ENCODE peak calls at places on chromosome 5, in six cellular contexts. U, W, G, Y, C and O are unnamed samples.

GRCh38 chr5:138752951-138753793 is at the start of gene CTNNA1:
- DNase-seq in U (peak), W (peak), G (peak), Y (no peak), C (peak), O (peak)

GRCh38 chr5:122151640-122152039 is 22.3 kb downstream of the ZNF474 start:
- DNase-seq in U (no peak), W (no peak), G (no peak), Y (no peak), C (no peak), O (no peak)

GRCh38 chr5:56129288-56129687 is 103.8 kb downstream of the ANKRD55 start:
- DNase-seq in U (no peak), W (no peak), G (no peak), Y (no peak), C (no peak), O (no peak)

GRCh38 chr5:35129921-35130485 is 82.3 kb upstream of the AGXT2 start:
- DNase-seq in U (no peak), W (no peak), G (no peak), Y (peak), C (no peak), O (no peak)

GRCh38 chr5:77632526-77633268 is 5.8 kb downstream of the OTP start:
- DNase-seq in U (peak), W (no peak), G (no peak), Y (no peak), C (no peak), O (peak)

GRCh38 chr5:88669314-88669713 is 213.7 kb downstream of the MEF2C start:
- DNase-seq in U (no peak), W (no peak), G (no peak), Y (no peak), C (no peak), O (no peak)

GRCh38 chr5:83632874-83633273 is 87.8 kb downstream of the HAPLN1 start:
- DNase-seq in U (no peak), W (peak), G (no peak), Y (no peak), C (no peak), O (no peak)

GRCh38 chr5:140345919-140346347 is 470 bp downstream of the HBEGF start:
- DNase-seq in U (no peak), W (no peak), G (peak), Y (no peak), C (no peak), O (peak)

GRCh38 chr5:80260461-80260860 is 4.6 kb upstream of the SERINC5 start:
- DNase-seq in U (no peak), W (no peak), G (no peak), Y (no peak), C (no peak), O (no peak)

GRCh38 chr5:72587909-72588308 is 80.7 kb upstream of the ZNF366 start:
- DNase-seq in U (no peak), W (no peak), G (no peak), Y (no peak), C (peak), O (no peak)

GRCh38 chr5:135829179-135829578 is 5.3 kb upstream of the SLC25A48 start:
- DNase-seq in U (no peak), W (no peak), G (no peak), Y (no peak), C (no peak), O (no peak)

GRCh38 chr5:169174923-169175322 is 126.0 kb downstream of the SLIT3 start:
- DNase-seq in U (no peak), W (no peak), G (no peak), Y (no peak), C (no peak), O (no peak)

GRCh38 chr5:34959323-34959722 is 30.0 kb downstream of the DNAJC21 start:
- DNase-seq in U (no peak), W (no peak), G (no peak), Y (peak), C (peak), O (no peak)

GRCh38 chr5:159933531-159934485 is 17.5 kb downstream of the ADRA1B start:
- DNase-seq in U (no peak), W (no peak), G (no peak), Y (no peak), C (no peak), O (no peak)

GRCh38 chr5:61625682-61626620 is 293.9 kb downstream of the ZSWIM6 start:
- DNase-seq in U (peak), W (no peak), G (no peak), Y (no peak), C (peak), O (peak)

GRCh38 chr5:78907255-78907886 is 77.7 kb downstream of the ARSB start:
- DNase-seq in U (no peak), W (no peak), G (no peak), Y (peak), C (peak), O (no peak)

GRCh38 chr5:135761746-135762145 is 72.7 kb upstream of the SLC25A48 start:
- DNase-seq in U (no peak), W (no peak), G (no peak), Y (no peak), C (no peak), O (no peak)

GRCh38 chr5:93163010-93163663 is 417.9 kb downstream of the NR2F1-AS1 start:
- DNase-seq in U (no peak), W (peak), G (no peak), Y (no peak), C (no peak), O (no peak)

GRCh38 chr5:164364237-164364636 is 858.8 kb downstream of the MAT2B start:
- DNase-seq in U (no peak), W (no peak), G (no peak), Y (no peak), C (no peak), O (no peak)

GRCh38 chr5:76372320-76373054 is 30.6 kb upstream of the IQGAP2 start:
- DNase-seq in U (no peak), W (peak), G (peak), Y (no peak), C (peak), O (no peak)

GRCh38 chr5:137143244-137143605 is 355.9 kb downstream of the SPOCK1 start:
- DNase-seq in U (no peak), W (no peak), G (no peak), Y (no peak), C (no peak), O (no peak)

GRCh38 chr5:135313946-135314345 is 85.1 kb downstream of the MACROH2A1 start:
- DNase-seq in U (no peak), W (no peak), G (no peak), Y (no peak), C (no peak), O (no peak)

GRCh38 chr5:104352954-104353353 is 790.4 kb upstream of the NUDT12 start:
- DNase-seq in U (no peak), W (no peak), G (no peak), Y (no peak), C (no peak), O (no peak)

GRCh38 chr5:52725065-52725746 is 62.5 kb upstream of the ITGA1 start:
- DNase-seq in U (no peak), W (no peak), G (peak), Y (no peak), C (no peak), O (no peak)

GRCh38 chr5:65762234-65762633 is 40.2 kb downstream of the NLN start:
- DNase-seq in U (no peak), W (no peak), G (no peak), Y (no peak), C (no peak), O (no peak)

GRCh38 chr5:65760504-65761275 is 38.7 kb downstream of the NLN start:
- DNase-seq in U (no peak), W (no peak), G (no peak), Y (peak), C (no peak), O (no peak)

GRCh38 chr5:65753189-65753588 is 31.2 kb downstream of the NLN start:
- DNase-seq in U (no peak), W (no peak), G (no peak), Y (no peak), C (no peak), O (no peak)

DNA sequence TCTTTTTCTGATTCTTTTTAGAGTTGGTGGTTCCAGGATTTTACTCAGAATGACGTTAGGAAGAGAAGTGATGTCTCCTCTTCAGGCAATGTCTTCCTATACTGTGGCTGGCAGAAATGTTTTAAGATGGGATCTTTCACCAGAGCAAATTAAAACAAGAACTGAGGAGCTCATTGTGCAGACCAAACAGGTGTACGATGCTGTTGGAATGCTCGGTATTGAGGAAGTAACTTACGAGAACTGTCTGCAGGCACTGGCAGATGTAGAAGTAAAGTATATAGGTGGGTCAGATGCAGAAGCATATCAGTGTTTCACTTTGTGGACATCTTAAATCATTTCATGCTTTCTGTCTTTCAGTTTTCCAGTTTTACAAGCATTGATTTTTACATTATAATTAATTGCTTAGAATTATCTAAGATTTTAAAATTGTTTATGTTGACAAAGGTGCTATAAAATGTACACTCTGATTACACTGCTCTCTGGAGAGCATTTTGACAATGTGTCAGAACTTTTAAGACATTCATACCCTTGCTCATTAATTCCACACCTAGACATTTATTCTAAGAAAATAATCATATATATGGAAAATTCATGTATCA is 36.6 kb downstream of the NLN start:
- DNase-seq in U (no peak), W (no peak), G (no peak), Y (no peak), C (no peak), O (no peak)
- TF ChIP-seq ATF3 in U (no peak), W (no peak), G (no peak), Y (no peak), C (no peak), O (no peak)

GRCh38 chr5:157976429-157976828 is 117.5 kb upstream of the CLINT1 start:
- DNase-seq in U (no peak), W (no peak), G (no peak), Y (no peak), C (no peak), O (no peak)
- TF ChIP-seq ATF3 in U (no peak), W (no peak), G (no peak), Y (no peak), C (no peak), O (no peak)

GRCh38 chr5:67476531-67476930 is 279.9 kb upstream of the CD180 start:
- DNase-seq in U (no peak), W (no peak), G (no peak), Y (no peak), C (no peak), O (no peak)

GRCh38 chr5:67476995-67477394 is 280.4 kb upstream of the CD180 start:
- DNase-seq in U (no peak), W (no peak), G (no peak), Y (no peak), C (no peak), O (no peak)

GRCh38 chr5:67478337-67478736 is 281.7 kb upstream of the CD180 start:
- DNase-seq in U (no peak), W (no peak), G (no peak), Y (no peak), C (no peak), O (no peak)

GRCh38 chr5:67483453-67484030 is 286.9 kb upstream of the CD180 start:
- DNase-seq in U (no peak), W (no peak), G (no peak), Y (peak), C (no peak), O (no peak)

GRCh38 chr5:67481362-67481761 is 284.8 kb upstream of the CD180 start:
- DNase-seq in U (no peak), W (no peak), G (no peak), Y (no peak), C (no peak), O (no peak)
- TF ChIP-seq ATF3 in U (no peak), W (no peak), G (no peak), Y (no peak), C (no peak), O (no peak)

GRCh38 chr5:150500905-150501304 is 7.0 kb upstream of the NDST1 start:
- DNase-seq in U (no peak), W (no peak), G (no peak), Y (no peak), C (no peak), O (no peak)

GRCh38 chr5:150498971-150499370 is 9.0 kb upstream of the NDST1 start:
- DNase-seq in U (no peak), W (no peak), G (no peak), Y (no peak), C (no peak), O (no peak)

GRCh38 chr5:150502106-150502505 is 5.8 kb upstream of the NDST1 start:
- DNase-seq in U (no peak), W (no peak), G (no peak), Y (no peak), C (no peak), O (no peak)

GRCh38 chr5:150499437-150499956 is 8.4 kb upstream of the NDST1 start:
- DNase-seq in U (no peak), W (no peak), G (no peak), Y (no peak), C (peak), O (no peak)

DNA sequence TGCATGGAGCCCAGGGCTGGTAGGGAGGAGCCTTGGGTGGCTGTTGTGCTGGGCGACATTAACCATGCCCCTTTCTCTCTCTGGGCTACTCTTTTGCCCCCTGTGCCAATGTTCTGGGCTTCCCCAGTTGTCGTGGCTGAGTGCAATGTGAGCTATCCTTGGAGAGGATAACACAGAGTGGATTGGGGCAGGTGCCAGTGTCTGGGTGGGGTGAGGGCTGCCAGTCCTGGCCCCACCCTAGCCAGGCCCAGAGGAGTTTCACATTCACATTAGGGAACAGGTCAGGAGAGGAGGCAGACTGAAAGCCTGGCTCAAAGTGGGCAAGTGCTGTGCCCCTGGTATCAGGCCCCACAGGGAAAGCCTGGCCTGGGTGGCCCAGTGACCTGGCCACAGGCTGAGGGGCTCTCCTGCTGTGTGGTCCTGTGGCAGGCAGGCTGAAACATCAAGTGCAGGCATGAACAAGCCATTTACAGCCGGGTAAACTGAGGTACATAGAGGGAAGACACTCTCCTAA is 7.5 kb upstream of the NDST1 start:
- DNase-seq in U (no peak), W (no peak), G (no peak), Y (no peak), C (no peak), O (no peak)
- TF ChIP-seq ATF3 in U (no peak), W (no peak), G (no peak), Y (no peak), C (no peak), O (no peak)

DNA sequence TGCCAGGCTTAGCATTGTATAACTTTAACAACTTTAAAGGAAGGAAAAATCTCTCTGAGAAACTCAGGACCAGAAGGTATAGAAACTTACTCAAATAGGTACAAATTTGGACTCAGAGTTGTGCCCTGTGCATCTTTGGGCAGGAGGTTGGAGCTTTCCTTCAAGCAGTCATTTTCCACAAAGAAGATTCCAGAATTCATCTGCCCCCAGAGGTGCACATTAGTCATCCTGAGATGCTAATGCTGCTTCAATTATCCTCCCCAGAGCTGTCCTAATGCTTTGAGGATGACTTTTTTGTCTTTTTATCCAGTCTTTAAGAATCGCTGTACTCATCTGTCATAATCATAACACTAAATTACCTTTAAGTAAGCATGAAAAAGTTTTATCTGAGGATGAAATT is 243.0 kb upstream of the WWC1 start:
- DNase-seq in U (no peak), W (no peak), G (no peak), Y (no peak), C (no peak), O (no peak)
- TF ChIP-seq ATF3 in U (no peak), W (no peak), G (no peak), Y (no peak), C (no peak), O (no peak)

DNA sequence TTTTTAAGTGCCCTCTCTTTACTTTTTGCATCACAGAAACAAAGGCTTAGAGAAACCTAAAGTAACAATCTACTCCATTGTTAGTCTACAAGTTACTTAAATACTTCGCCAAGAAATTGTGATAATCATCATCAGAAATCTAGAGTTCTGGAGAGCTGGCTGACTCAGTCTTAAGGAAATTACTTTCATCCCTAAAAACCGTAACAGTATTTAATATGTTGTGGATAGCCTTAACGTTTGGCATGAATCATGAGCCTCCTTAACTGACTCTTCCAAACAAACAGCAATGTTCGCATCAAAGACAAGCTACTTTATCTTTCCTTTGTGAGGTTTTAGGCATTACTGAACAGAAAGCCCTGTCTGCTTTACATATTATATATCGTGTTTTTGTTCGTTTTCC is 128.7 kb downstream of the NIPBL start:
- DNase-seq in U (no peak), W (no peak), G (no peak), Y (no peak), C (no peak), O (no peak)
- TF ChIP-seq ATF3 in U (no peak), W (no peak), G (no peak), Y (no peak), C (no peak), O (no peak)

GRCh38 chr5:81854915-81855314 is 104.0 kb upstream of the SSBP2 start:
- DNase-seq in U (no peak), W (no peak), G (no peak), Y (no peak), C (peak), O (no peak)

GRCh38 chr5:81854485-81854884 is 103.6 kb upstream of the SSBP2 start:
- DNase-seq in U (no peak), W (no peak), G (no peak), Y (no peak), C (peak), O (no peak)

GRCh38 chr5:81855576-81855975 is 104.7 kb upstream of the SSBP2 start:
- DNase-seq in U (no peak), W (no peak), G (no peak), Y (no peak), C (no peak), O (no peak)

GRCh38 chr5:81853005-81853357 is 102.1 kb upstream of the SSBP2 start:
- DNase-seq in U (no peak), W (no peak), G (no peak), Y (no peak), C (no peak), O (no peak)

DNA sequence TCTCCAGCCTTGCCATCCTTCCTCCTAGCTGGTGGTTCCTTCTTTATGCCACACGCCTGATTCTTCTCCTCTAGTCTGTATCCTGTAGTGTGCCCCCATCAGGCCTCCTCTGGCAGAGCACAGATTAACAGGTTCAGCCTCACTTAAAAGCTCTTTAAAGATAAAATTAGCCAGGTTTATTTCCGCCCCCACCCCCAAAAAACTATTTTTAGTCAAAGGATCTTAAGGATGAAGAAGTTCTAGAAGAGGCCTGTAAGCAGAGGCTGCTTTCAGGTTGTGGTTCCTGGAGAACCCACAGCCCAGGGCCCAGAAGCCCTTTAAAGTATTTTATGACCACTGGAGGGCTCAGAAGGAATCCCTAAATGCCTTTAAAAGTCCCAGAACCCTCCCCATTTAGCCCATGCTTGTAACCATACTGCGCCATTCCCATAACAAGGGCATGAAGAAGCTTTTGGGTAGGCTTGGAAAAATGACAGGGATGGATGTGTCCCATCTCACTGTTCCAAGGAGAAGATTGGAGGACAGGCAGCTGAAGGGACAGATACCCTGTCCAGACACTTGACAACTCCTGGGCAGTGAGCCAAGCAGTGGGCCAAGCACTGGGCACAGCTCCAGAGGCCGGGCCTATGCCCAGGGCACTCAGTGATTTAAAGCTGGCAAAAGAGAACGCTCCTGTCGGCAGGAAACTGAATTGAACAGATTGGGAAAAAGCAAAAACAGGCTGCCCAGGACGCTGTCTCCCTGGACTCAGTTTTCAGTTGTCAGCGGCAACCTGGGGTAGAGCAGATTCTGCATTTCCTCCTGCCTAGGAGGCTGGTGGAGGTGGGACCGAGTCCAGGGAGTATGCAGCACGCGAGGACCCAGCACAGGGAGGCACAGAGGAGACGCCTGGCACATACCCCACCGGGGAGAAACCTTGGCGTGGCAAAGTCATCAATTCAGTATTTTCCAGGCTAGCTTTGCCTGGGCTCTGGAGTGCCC is 106.3 kb upstream of the SSBP2 start:
- DNase-seq in U (peak), W (no peak), G (no peak), Y (no peak), C (peak), O (peak)
- TF ChIP-seq ATF3 in U (no peak), W (no peak), G (no peak), Y (no peak), C (no peak), O (no peak)

GRCh38 chr5:171483453-171484177 is 64.2 kb downstream of the FGF18 start:
- DNase-seq in U (no peak), W (no peak), G (no peak), Y (no peak), C (no peak), O (no peak)
- TF ChIP-seq ATF3 in U (no peak), W (no peak), G (no peak), Y (no peak), C (no peak), O (no peak)

GRCh38 chr5:149005077-149005892 is 57.6 kb downstream of the SH3TC2 start:
- DNase-seq in U (no peak), W (no peak), G (no peak), Y (no peak), C (no peak), O (no peak)
- TF ChIP-seq ATF3 in U (no peak), W (no peak), G (no peak), Y (no peak), C (no peak), O (no peak)

GRCh38 chr5:141681695-141682641 is at the start of gene ARAP3:
- DNase-seq in U (peak), W (peak), G (peak), Y (no peak), C (peak), O (peak)
- TF ChIP-seq ATF3 in U (no peak), W (no peak), G (no peak), Y (no peak), C (no peak), O (no peak)